ENCODE peak calls at places on chromosomes 7 and 10, in five cellular contexts. B, J, C, K and U are unnamed samples.
A peak's percentile ranks its signal among the peaks of the same experiment; 100 is the strongest.

GRCh38 chr7:136667584-136667983 is 200.9 kb upstream of the CHRM2 start:
- DNase-seq in B (no peak), J (no peak), C (no peak), K (no peak), U (no peak)

GRCh38 chr7:105759670-105760548 is 116.5 kb downstream of the ATXN7L1 start:
- DNase-seq in B (no peak), J (peak; percentile 36), C (no peak), K (peak; percentile 41), U (peak; percentile 82)

GRCh38 chr7:92834661-92835139 is 1.7 kb downstream of the CDK6 start:
- DNase-seq in B (peak; percentile 35), J (peak; percentile 50), C (peak; percentile 69), K (peak; percentile 29), U (peak; percentile 70)

GRCh38 chr7:90621892-90622182 is 25.7 kb downstream of the CDK14 start:
- DNase-seq in B (no peak), J (no peak), C (no peak), K (no peak), U (no peak)

GRCh38 chr10:30788307-30788706 is 158.8 kb upstream of the LYZL2 start:
- DNase-seq in B (no peak), J (no peak), C (no peak), K (no peak), U (no peak)

GRCh38 chr7:20220293-20220755 is 3.1 kb upstream of the MACC1 start:
- DNase-seq in B (no peak), J (no peak), C (no peak), K (no peak), U (no peak)

GRCh38 chr7:4345004-4345403 is 337.1 kb upstream of the FOXK1 start:
- DNase-seq in B (no peak), J (no peak), C (no peak), K (no peak), U (no peak)

GRCh38 chr10:27104919-27105318 is 4.6 kb upstream of the ANKRD26 start:
- DNase-seq in B (no peak), J (no peak), C (no peak), K (no peak), U (no peak)

GRCh38 chr10:49571419-49571818 is 32.5 kb upstream of the ERCC6 start:
- DNase-seq in B (no peak), J (no peak), C (no peak), K (no peak), U (no peak)

GRCh38 chr7:105691692-105692564 is 110.6 kb upstream of the EFCAB10 start:
- DNase-seq in B (peak; percentile 61), J (no peak), C (peak; percentile 88), K (peak; percentile 44), U (peak; percentile 57)

GRCh38 chr10:123241391-123242141 is 87.4 kb downstream of the BUB3 start:
- DNase-seq in B (no peak), J (no peak), C (no peak), K (no peak), U (peak; percentile 30)

GRCh38 chr7:55970561-55970960 is 6.2 kb downstream of the NIPSNAP2 start:
- DNase-seq in B (no peak), J (no peak), C (no peak), K (no peak), U (no peak)

GRCh38 chr7:24963218-24963617 is 16.8 kb downstream of the OSBPL3 start:
- DNase-seq in B (peak; percentile 76), J (no peak), C (no peak), K (peak; percentile 41), U (no peak)

GRCh38 chr10:287814-288213 is 152.6 kb downstream of the ZMYND11 start:
- DNase-seq in B (no peak), J (no peak), C (no peak), K (no peak), U (no peak)

GRCh38 chr7:133253522-133253882 is 624 bp downstream of the EXOC4 start:
- DNase-seq in B (no peak), J (peak; percentile 26), C (no peak), K (no peak), U (peak; percentile 26)

GRCh38 chr7:2478800-2479199 is 2.6 kb upstream of the GRIFIN start:
- DNase-seq in B (no peak), J (no peak), C (peak; percentile 57), K (peak; percentile 20), U (no peak)

GRCh38 chr7:125061776-125062397 is 132.3 kb upstream of the POT1 start:
- DNase-seq in B (no peak), J (no peak), C (no peak), K (no peak), U (no peak)

GRCh38 chr10:95988702-95989101 is 54.7 kb upstream of the CCNJ start:
- DNase-seq in B (no peak), J (no peak), C (no peak), K (no peak), U (no peak)

GRCh38 chr10:44520651-44521050 is 135.8 kb upstream of the CXCL12 start:
- DNase-seq in B (no peak), J (no peak), C (no peak), K (no peak), U (no peak)

GRCh38 chr7:15326044-15326644 is 235.7 kb downstream of the AGMO start:
- DNase-seq in B (no peak), J (peak; percentile 35), C (no peak), K (no peak), U (no peak)

GRCh38 chr7:94621120-94621519 is 34.8 kb downstream of the SGCE start:
- DNase-seq in B (no peak), J (no peak), C (no peak), K (no peak), U (no peak)

GRCh38 chr7:83271212-83272099 is 108.8 kb upstream of the PCLO start:
- DNase-seq in B (no peak), J (peak; percentile 37), C (no peak), K (no peak), U (peak; percentile 25)

GRCh38 chr10:24901686-24902399 is 50.6 kb downstream of the PRTFDC1 start:
- DNase-seq in B (peak; percentile 40), J (no peak), C (no peak), K (peak; percentile 33), U (peak; percentile 82)

GRCh38 chr7:135833642-135834041 is 85.0 kb upstream of the FAM180A start:
- DNase-seq in B (no peak), J (no peak), C (no peak), K (no peak), U (no peak)

GRCh38 chr10:131817866-131818509 is 82.8 kb upstream of the PPP2R2D start:
- DNase-seq in B (no peak), J (no peak), C (no peak), K (peak; percentile 17), U (no peak)

GRCh38 chr10:63005246-63005645 is 127.9 kb upstream of the NRBF2 start:
- DNase-seq in B (no peak), J (no peak), C (no peak), K (no peak), U (no peak)

GRCh38 chr7:28062197-28062988 is 118.2 kb downstream of the JAZF1 start:
- DNase-seq in B (peak; percentile 73), J (peak; percentile 85), C (peak; percentile 71), K (peak; percentile 59), U (peak; percentile 80)

GRCh38 chr10:80487791-80488538 is 33.9 kb downstream of the TSPAN14 start:
- DNase-seq in B (peak; percentile 79), J (no peak), C (peak; percentile 68), K (no peak), U (peak; percentile 83)

GRCh38 chr7:73894851-73895441 is 34.0 kb downstream of the TMEM270 start:
- DNase-seq in B (peak; percentile 78), J (no peak), C (no peak), K (peak; percentile 76), U (peak; percentile 53)

GRCh38 chr7:101911800-101912705 is 94.6 kb downstream of the CUX1 start:
- DNase-seq in B (no peak), J (no peak), C (peak; percentile 85), K (no peak), U (no peak)

GRCh38 chr7:92698237-92698841 is 108.1 kb upstream of the FAM133B start:
- DNase-seq in B (no peak), J (no peak), C (no peak), K (peak; percentile 60), U (no peak)

GRCh38 chr10:69730251-69731156 is 71.2 kb upstream of the COL13A1 start:
- DNase-seq in B (no peak), J (peak; percentile 40), C (no peak), K (peak; percentile 65), U (no peak)
- H3K4me1 ChIP-seq in B (no peaks in the 10 kb centered on the region), J (peaks cover 37% of the 10 kb centered on the region), C (no peaks in the 10 kb centered on the region), K (peaks cover 17% of the 10 kb centered on the region), U (peaks cover 3% of the 10 kb centered on the region)

DNA sequence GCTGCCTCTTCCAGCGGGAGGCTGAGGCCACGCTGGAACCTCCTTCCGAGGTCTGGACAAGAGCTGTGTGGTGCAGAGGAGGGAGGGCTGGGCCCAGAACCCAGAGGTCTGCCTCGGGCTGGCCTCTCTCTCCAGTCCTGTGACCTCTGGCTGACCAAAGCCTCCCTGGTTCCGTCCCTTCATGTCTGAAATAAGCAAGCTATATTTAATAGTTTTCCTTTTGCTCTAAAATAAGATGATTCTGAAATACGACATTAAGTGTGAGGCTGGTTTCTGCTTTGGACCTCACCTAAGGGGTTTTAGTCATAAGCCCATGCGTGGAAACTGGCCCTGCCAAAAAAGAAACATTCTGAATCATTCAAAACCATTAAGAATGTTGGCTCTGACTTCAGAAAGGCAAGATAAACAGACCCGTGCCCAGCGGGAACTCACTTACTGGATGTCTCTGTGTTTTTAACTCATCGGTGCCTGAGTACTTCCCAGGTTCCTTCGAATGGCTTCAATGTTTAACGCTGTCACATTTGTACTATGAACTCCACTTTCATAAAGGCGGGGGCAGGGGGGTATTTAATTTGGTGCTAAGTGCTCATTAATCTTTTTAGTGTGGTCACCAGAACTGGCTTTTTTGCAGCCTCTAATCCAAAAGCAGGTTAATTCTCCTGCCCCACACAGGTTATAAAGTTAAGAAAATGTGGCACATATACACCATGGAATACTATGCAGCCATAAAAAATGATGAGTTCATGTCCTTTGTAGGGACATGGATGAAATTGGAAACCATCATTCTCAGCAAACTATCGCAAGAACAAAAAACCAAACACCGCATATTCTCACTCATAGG is 157.5 kb upstream of the KLF14 start:
- DNase-seq in B (peak; percentile 65), J (no peak), C (no peak), K (no peak), U (no peak)
- H3K4me1 ChIP-seq in B (peaks cover 92% of the 10 kb centered on the region), J (no peaks in the 10 kb centered on the region), C (peaks cover 68% of the 10 kb centered on the region), K (peaks cover 36% of the 10 kb centered on the region), U (peaks cover 69% of the 10 kb centered on the region)

DNA sequence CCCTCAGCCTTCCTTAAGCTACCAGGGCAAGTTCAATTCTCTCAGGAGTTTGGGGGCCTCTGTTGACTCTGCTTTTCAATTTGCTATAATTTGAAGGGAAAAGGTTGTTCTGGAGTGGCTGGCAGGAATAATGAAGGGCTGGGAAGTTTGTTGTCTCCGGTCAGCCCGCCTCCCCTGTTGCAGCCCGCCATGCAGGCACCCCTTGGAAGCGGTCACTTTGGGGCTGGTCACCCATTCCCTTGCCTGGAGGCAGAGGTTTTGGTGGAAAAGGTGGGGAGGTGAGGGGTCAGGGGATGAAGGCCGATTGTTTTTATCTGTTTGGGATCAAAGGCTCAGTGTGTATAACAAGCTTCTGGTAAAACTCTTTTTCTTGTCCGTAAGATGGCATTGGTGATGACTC is 79.1 kb downstream of the GRK5 start:
- DNase-seq in B (no peak), J (no peak), C (no peak), K (no peak), U (no peak)
- H3K4me1 ChIP-seq in B (peaks cover 77% of the 10 kb centered on the region), J (peaks cover 15% of the 10 kb centered on the region), C (peaks cover 49% of the 10 kb centered on the region), K (peaks cover 64% of the 10 kb centered on the region), U (peaks cover 8% of the 10 kb centered on the region)

DNA sequence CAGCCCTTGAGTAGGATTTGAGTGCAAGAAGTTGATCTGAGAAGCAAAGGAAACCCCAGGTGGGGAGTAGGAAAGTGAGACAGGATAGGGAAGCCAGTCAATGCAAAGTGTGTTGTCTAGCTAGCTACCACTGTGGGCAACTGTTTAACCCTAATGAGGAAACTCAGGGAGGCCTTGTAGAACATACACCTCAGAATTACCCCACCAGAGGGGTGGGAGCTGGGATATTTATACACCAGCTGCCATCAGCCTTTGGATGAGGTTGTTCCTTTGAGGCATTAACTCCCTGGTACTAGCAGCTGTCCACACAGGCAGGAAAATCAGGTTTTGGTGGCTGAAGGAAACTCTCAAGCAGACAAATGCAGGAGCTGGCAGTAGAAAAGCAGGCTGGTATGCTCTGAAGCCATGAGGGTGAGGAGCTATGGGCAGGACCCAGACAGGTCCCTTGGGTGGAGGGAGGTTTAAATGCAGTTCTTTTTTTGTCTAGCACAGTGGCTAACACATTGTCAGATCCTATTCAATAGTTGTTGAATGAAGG is 60.1 kb upstream of the ARID5B start:
- DNase-seq in B (no peak), J (no peak), C (no peak), K (no peak), U (no peak)
- H3K4me1 ChIP-seq in B (peaks cover under 1% of the 10 kb centered on the region), J (no peaks in the 10 kb centered on the region), C (no peaks in the 10 kb centered on the region), K (no peaks in the 10 kb centered on the region), U (peaks cover 33% of the 10 kb centered on the region)